ENCODE peak calls at places on chromosomes 6 and 20, in eight cellular contexts. One of them, this sample, is unnamed.

GRCh38 chr20:4038047-4038459 is 22.7 kb upstream of the RNF24 start:
- DNase-seq in lower lobe of right lung: peak
- DNase-seq in CD8-positive, alpha-beta memory T cell: peak
- DNase-seq in transverse colon: peak
- DNase-seq in substantia nigra: no peak
- DNase-seq in GM23248: peak
- DNase-seq in lung: peak
- DNase-seq in fibroblast of lung: peak
- DNase-seq in this sample: peak

GRCh38 chr6:112150363-112150762 is 63.0 kb downstream of the FAM229B start:
- DNase-seq in lower lobe of right lung: no peak
- DNase-seq in CD8-positive, alpha-beta memory T cell: no peak
- DNase-seq in transverse colon: no peak
- DNase-seq in substantia nigra: no peak
- DNase-seq in GM23248: peak
- DNase-seq in lung: no peak
- DNase-seq in fibroblast of lung: peak
- DNase-seq in this sample: peak

GRCh38 chr6:137487181-137487910 is 6.8 kb downstream of the OLIG3 start:
- DNase-seq in lower lobe of right lung: no peak
- DNase-seq in CD8-positive, alpha-beta memory T cell: no peak
- DNase-seq in transverse colon: no peak
- DNase-seq in substantia nigra: no peak
- DNase-seq in GM23248: no peak
- DNase-seq in lung: no peak
- DNase-seq in fibroblast of lung: no peak
- DNase-seq in this sample: no peak

GRCh38 chr6:170462366-170463020 is 90.6 kb downstream of the PSMB1 start:
- DNase-seq in lower lobe of right lung: no peak
- DNase-seq in CD8-positive, alpha-beta memory T cell: no peak
- DNase-seq in transverse colon: no peak
- DNase-seq in substantia nigra: no peak
- DNase-seq in GM23248: no peak
- DNase-seq in lung: no peak
- DNase-seq in fibroblast of lung: no peak
- DNase-seq in this sample: no peak

GRCh38 chr20:20452254-20452676 is 84.4 kb downstream of the INSM1 start:
- DNase-seq in lower lobe of right lung: peak
- DNase-seq in CD8-positive, alpha-beta memory T cell: peak
- DNase-seq in transverse colon: peak
- DNase-seq in substantia nigra: peak
- DNase-seq in GM23248: peak
- DNase-seq in lung: no peak
- DNase-seq in fibroblast of lung: peak
- DNase-seq in this sample: peak

GRCh38 chr20:49916146-49917002 is 1.0 kb upstream of the SPATA2 start:
- DNase-seq in lower lobe of right lung: no peak
- DNase-seq in CD8-positive, alpha-beta memory T cell: no peak
- DNase-seq in transverse colon: peak
- DNase-seq in substantia nigra: no peak
- DNase-seq in GM23248: peak
- DNase-seq in lung: no peak
- DNase-seq in fibroblast of lung: no peak
- DNase-seq in this sample: peak

GRCh38 chr6:134117409-134117808 is 65.0 kb upstream of the SLC2A12 start:
- DNase-seq in lower lobe of right lung: no peak
- DNase-seq in CD8-positive, alpha-beta memory T cell: no peak
- DNase-seq in transverse colon: no peak
- DNase-seq in substantia nigra: peak
- DNase-seq in GM23248: peak
- DNase-seq in lung: no peak
- DNase-seq in fibroblast of lung: no peak
- DNase-seq in this sample: peak

GRCh38 chr6:32105433-32105832 is 3.7 kb downstream of the TNXB start:
- DNase-seq in lower lobe of right lung: no peak
- DNase-seq in CD8-positive, alpha-beta memory T cell: no peak
- DNase-seq in transverse colon: no peak
- DNase-seq in substantia nigra: no peak
- DNase-seq in GM23248: peak
- DNase-seq in lung: no peak
- DNase-seq in fibroblast of lung: no peak
- DNase-seq in this sample: peak

GRCh38 chr6:53464942-53465460 is 79.9 kb downstream of the GCLC start:
- DNase-seq in lower lobe of right lung: peak
- DNase-seq in CD8-positive, alpha-beta memory T cell: no peak
- DNase-seq in transverse colon: peak
- DNase-seq in substantia nigra: no peak
- DNase-seq in GM23248: peak
- DNase-seq in lung: peak
- DNase-seq in fibroblast of lung: peak
- DNase-seq in this sample: peak

GRCh38 chr6:35062676-35063574 is 78.2 kb downstream of the TCP11 start:
- DNase-seq in lower lobe of right lung: no peak
- DNase-seq in CD8-positive, alpha-beta memory T cell: no peak
- DNase-seq in transverse colon: no peak
- DNase-seq in substantia nigra: no peak
- DNase-seq in GM23248: no peak
- DNase-seq in lung: no peak
- DNase-seq in fibroblast of lung: no peak
- DNase-seq in this sample: no peak

GRCh38 chr6:155033021-155033801 is 38.1 kb downstream of the TIAM2 start:
- DNase-seq in lower lobe of right lung: no peak
- DNase-seq in CD8-positive, alpha-beta memory T cell: no peak
- DNase-seq in transverse colon: no peak
- DNase-seq in substantia nigra: no peak
- DNase-seq in GM23248: peak
- DNase-seq in lung: no peak
- DNase-seq in fibroblast of lung: no peak
- DNase-seq in this sample: no peak

GRCh38 chr6:842141-842540 is 149.2 kb upstream of the EXOC2 start:
- DNase-seq in lower lobe of right lung: no peak
- DNase-seq in CD8-positive, alpha-beta memory T cell: no peak
- DNase-seq in transverse colon: peak
- DNase-seq in substantia nigra: no peak
- DNase-seq in GM23248: no peak
- DNase-seq in lung: no peak
- DNase-seq in fibroblast of lung: peak
- DNase-seq in this sample: no peak

GRCh38 chr20:4102381-4102780 is 87.0 kb upstream of the RNF24 start:
- DNase-seq in lower lobe of right lung: no peak
- DNase-seq in CD8-positive, alpha-beta memory T cell: no peak
- DNase-seq in transverse colon: no peak
- DNase-seq in substantia nigra: no peak
- DNase-seq in GM23248: peak
- DNase-seq in lung: no peak
- DNase-seq in fibroblast of lung: peak
- DNase-seq in this sample: peak

GRCh38 chr20:56289652-56290051 is 41.1 kb downstream of the MC3R start:
- DNase-seq in lower lobe of right lung: no peak
- DNase-seq in CD8-positive, alpha-beta memory T cell: no peak
- DNase-seq in transverse colon: no peak
- DNase-seq in substantia nigra: no peak
- DNase-seq in GM23248: no peak
- DNase-seq in lung: no peak
- DNase-seq in fibroblast of lung: no peak
- DNase-seq in this sample: no peak

GRCh38 chr6:122472022-122472340 is 374 bp upstream of the SERINC1 start:
- DNase-seq in lower lobe of right lung: no peak
- DNase-seq in CD8-positive, alpha-beta memory T cell: no peak
- DNase-seq in transverse colon: no peak
- DNase-seq in substantia nigra: no peak
- DNase-seq in GM23248: no peak
- DNase-seq in lung: no peak
- DNase-seq in fibroblast of lung: no peak
- DNase-seq in this sample: no peak
- H3K27ac ChIP-seq in lower lobe of right lung: peak
- H3K27ac ChIP-seq in CD8-positive, alpha-beta memory T cell: peak
- H3K27ac ChIP-seq in transverse colon: peak
- H3K27ac ChIP-seq in substantia nigra: peak
- H3K27ac ChIP-seq in GM23248: peak
- H3K27ac ChIP-seq in lung: peak
- H3K27ac ChIP-seq in fibroblast of lung: peak
- H3K27ac ChIP-seq in this sample: peak

DNA sequence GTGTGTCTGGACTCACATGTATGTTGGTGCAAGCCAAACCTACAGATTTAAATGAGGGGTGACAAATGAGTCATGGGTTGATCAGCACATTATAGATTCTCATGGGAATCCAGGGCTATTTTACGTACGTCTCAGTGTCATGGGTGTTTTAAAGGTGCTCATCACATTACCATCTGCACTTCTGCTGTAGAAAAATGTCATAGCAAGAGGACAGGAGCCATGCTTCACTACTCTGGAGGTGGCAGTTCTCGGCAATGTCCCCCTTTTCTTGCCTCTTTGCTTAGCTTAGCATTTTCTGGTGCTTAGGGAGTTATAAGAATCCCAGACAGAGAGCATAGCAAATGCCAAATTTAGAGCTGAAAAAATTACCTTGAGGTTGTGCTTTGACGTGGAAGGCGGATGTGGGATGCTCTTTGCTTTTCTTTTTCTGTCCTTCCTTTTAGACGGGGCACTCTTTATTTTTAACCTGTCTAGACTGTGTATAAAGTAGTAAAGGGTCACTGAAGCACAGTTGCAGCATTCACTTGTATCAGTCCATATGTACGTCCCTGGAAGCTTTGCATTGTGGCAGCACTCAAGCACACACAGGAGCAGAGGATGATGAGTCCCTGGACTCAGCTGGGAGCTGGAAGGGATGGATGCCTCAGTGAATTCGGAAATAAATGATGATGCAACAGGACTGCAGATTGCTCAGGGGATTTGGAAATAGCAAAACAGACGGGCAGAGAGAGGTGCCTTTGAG is 139.7 kb downstream of the SYNDIG1 start:
- DNase-seq in lower lobe of right lung: no peak
- DNase-seq in CD8-positive, alpha-beta memory T cell: no peak
- DNase-seq in transverse colon: no peak
- DNase-seq in substantia nigra: no peak
- DNase-seq in GM23248: peak
- DNase-seq in lung: no peak
- DNase-seq in fibroblast of lung: peak
- DNase-seq in this sample: peak
- H3K27ac ChIP-seq in lower lobe of right lung: no peak
- H3K27ac ChIP-seq in CD8-positive, alpha-beta memory T cell: no peak
- H3K27ac ChIP-seq in transverse colon: no peak
- H3K27ac ChIP-seq in substantia nigra: no peak
- H3K27ac ChIP-seq in GM23248: no peak
- H3K27ac ChIP-seq in lung: no peak
- H3K27ac ChIP-seq in fibroblast of lung: no peak
- H3K27ac ChIP-seq in this sample: no peak

DNA sequence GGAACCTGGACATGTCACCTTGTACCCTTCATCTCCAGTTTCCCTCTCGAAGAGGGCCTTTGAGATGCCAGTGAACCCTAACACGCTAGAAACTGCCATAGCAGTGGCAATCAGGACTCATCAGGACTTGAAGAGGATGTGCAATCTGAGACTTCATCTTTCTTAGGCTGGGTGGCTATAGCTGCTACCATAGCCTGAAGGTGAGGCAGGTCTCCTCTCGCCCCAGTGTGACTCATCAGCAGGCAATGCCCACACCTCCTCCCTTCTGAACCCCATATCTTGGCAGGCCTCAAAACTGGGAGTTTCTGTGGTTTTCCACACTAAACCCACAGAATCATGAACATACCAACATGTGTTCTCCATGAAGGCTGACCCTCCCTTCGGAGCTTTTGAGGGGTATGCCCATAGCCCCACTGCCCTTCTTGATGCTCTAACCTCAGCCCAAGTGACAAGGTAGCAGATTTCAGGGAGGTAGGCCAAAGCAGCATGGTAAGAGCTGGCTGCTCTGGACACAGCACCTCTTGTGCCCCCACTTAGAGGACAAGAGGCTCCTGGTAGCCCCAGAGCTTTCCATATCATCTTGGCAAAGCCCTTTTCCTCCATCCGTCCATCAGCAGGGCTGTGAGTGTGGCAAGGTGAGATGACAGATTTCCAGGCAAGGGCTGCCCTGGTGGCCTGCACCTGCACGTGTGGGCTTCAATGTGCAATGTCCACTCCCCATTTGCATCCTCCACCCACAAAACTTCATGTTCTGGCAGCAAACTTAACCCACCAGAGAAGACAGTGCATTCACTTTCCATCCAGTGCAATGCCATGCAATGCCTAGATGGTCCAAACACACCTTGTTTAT is 2.6 kb downstream of the BLCAP start:
- DNase-seq in lower lobe of right lung: no peak
- DNase-seq in CD8-positive, alpha-beta memory T cell: no peak
- DNase-seq in transverse colon: peak
- DNase-seq in substantia nigra: no peak
- DNase-seq in GM23248: peak
- DNase-seq in lung: no peak
- DNase-seq in fibroblast of lung: no peak
- DNase-seq in this sample: peak
- H3K27ac ChIP-seq in lower lobe of right lung: no peak
- H3K27ac ChIP-seq in CD8-positive, alpha-beta memory T cell: no peak
- H3K27ac ChIP-seq in transverse colon: peak
- H3K27ac ChIP-seq in substantia nigra: no peak
- H3K27ac ChIP-seq in GM23248: peak
- H3K27ac ChIP-seq in lung: peak
- H3K27ac ChIP-seq in fibroblast of lung: no peak
- H3K27ac ChIP-seq in this sample: no peak

GRCh38 chr6:33694977-33695376 is 16.5 kb downstream of the UQCC2 start:
- DNase-seq in lower lobe of right lung: no peak
- DNase-seq in CD8-positive, alpha-beta memory T cell: no peak
- DNase-seq in transverse colon: no peak
- DNase-seq in substantia nigra: no peak
- DNase-seq in GM23248: no peak
- DNase-seq in lung: no peak
- DNase-seq in fibroblast of lung: no peak
- DNase-seq in this sample: no peak
- H3K27ac ChIP-seq in lower lobe of right lung: peak
- H3K27ac ChIP-seq in CD8-positive, alpha-beta memory T cell: peak
- H3K27ac ChIP-seq in transverse colon: peak
- H3K27ac ChIP-seq in substantia nigra: peak
- H3K27ac ChIP-seq in GM23248: peak
- H3K27ac ChIP-seq in lung: peak
- H3K27ac ChIP-seq in fibroblast of lung: no peak
- H3K27ac ChIP-seq in this sample: no peak

This sample was measured in IMR-90.